ENCODE peak calls at places on chromosomes 5 and 9, in five cellular contexts. L is H1, G is NT2/D1, F is HepG2, Z is GM12878. Q is an unnamed sample.

GRCh38 chr5:101897914-101898313 is 398.2 kb downstream of the SLCO4C1 start:
- DNase-seq in G (no peak), L (no peak), F (no peak), Z (peak), Q (no peak)

GRCh38 chr5:32934529-32934928 is 223.4 kb downstream of the NPR3 start:
- DNase-seq in Z (no peak), L (no peak), F (no peak), G (no peak), Q (no peak)

GRCh38 chr9:135641745-135642144 is 2.4 kb upstream of the GLT6D1 start:
- DNase-seq in G (no peak), F (no peak), Z (no peak), L (no peak), Q (no peak)

GRCh38 chr5:125059255-125060050 is 313.0 kb upstream of the ZNF608 start:
- DNase-seq in L (no peak), F (no peak), Z (no peak), G (no peak), Q (no peak)

GRCh38 chr9:87665516-87665915 is 60.4 kb upstream of the CTSL start:
- DNase-seq in Z (no peak), F (no peak), G (no peak), L (no peak), Q (no peak)

GRCh38 chr5:146544232-146544631 is 28.2 kb upstream of the GPR151 start:
- DNase-seq in G (no peak), F (no peak), Z (no peak), L (no peak), Q (no peak)

GRCh38 chr9:92638621-92639101 is 31.3 kb downstream of the IPPK start:
- DNase-seq in F (no peak), L (no peak), Z (no peak), G (no peak), Q (no peak)

GRCh38 chr5:78899922-78900362 is 85.2 kb downstream of the ARSB start:
- DNase-seq in G (peak), L (peak), F (peak), Z (no peak), Q (peak)

GRCh38 chr5:67731886-67732285 is 483.7 kb upstream of the PIK3R1 start:
- DNase-seq in L (no peak), F (no peak), Z (no peak), G (no peak), Q (no peak)

GRCh38 chr5:86909461-86909881 is 291.7 kb downstream of the COX7C start:
- DNase-seq in G (no peak), F (no peak), Z (no peak), L (no peak), Q (no peak)

GRCh38 chr5:83817591-83817990 is 96.9 kb upstream of the HAPLN1 start:
- DNase-seq in F (no peak), L (no peak), Z (no peak), G (no peak), Q (no peak)

GRCh38 chr9:8622871-8623270 is 823.3 kb upstream of the DMAC1 start:
- DNase-seq in L (no peak), G (no peak), F (no peak), Z (no peak), Q (no peak)

GRCh38 chr5:132251220-132251725 is 6.2 kb upstream of the PDLIM4 start:
- DNase-seq in L (no peak), Z (no peak), F (no peak), G (no peak), Q (no peak)

GRCh38 chr5:154134499-154134898 is 56.0 kb upstream of the GALNT10 start:
- DNase-seq in Z (no peak), L (no peak), G (no peak), F (no peak), Q (no peak)

GRCh38 chr9:129138476-129139232 is 27.4 kb downstream of the PTPA start:
- DNase-seq in Z (no peak), G (no peak), L (no peak), F (no peak), Q (no peak)

GRCh38 chr9:86549434-86549833 is 195.2 kb upstream of the TUT7 start:
- DNase-seq in G (no peak), F (no peak), L (no peak), Z (no peak), Q (no peak)

GRCh38 chr9:134177624-134178393 is 13.4 kb upstream of the RNU6ATAC start:
- DNase-seq in G (no peak), Z (no peak), L (no peak), F (no peak), Q (no peak)

GRCh38 chr9:124371183-124371582 is 44.1 kb downstream of the PSMB7 start:
- DNase-seq in F (peak), L (no peak), G (no peak), Z (no peak), Q (no peak)

GRCh38 chr5:159181152-159181551 is 28.2 kb downstream of the RNF145 start:
- DNase-seq in L (no peak), F (no peak), Z (peak), G (no peak), Q (no peak)

GRCh38 chr9:131033269-131034224 is 24.6 kb downstream of the LAMC3 start:
- DNase-seq in L (no peak), Z (no peak), G (no peak), F (no peak), Q (no peak)

GRCh38 chr5:178277346-178277745 is 44.7 kb upstream of the PHYKPL start:
- DNase-seq in G (no peak), F (no peak), L (no peak), Z (no peak), Q (no peak)

GRCh38 chr5:112604741-112605390 is 132.8 kb upstream of the APC start:
- DNase-seq in L (no peak), Z (peak), F (peak), G (no peak), Q (no peak)

GRCh38 chr9:132244582-132245455 is 83.0 kb downstream of the NTNG2 start:
- DNase-seq in F (no peak), L (no peak), Z (no peak), G (no peak), Q (no peak)

GRCh38 chr5:77463905-77464304 is 28.2 kb downstream of the WDR41 start:
- DNase-seq in F (no peak), Z (no peak), L (no peak), G (no peak), Q (no peak)

GRCh38 chr5:174601937-174602336 is 122.4 kb upstream of the MSX2 start:
- DNase-seq in Z (no peak), L (peak), G (peak), F (no peak), Q (no peak)

GRCh38 chr5:50302815-50303490 is 138.1 kb downstream of the EMB start:
- DNase-seq in Z (no peak), G (no peak), L (no peak), F (no peak), Q (no peak)

GRCh38 chr9:95341262-95342011 is 23.9 kb upstream of the FANCC start:
- DNase-seq in L (no peak), F (no peak), Z (no peak), G (no peak), Q (no peak)

GRCh38 chr9:98062161-98062560 is 5.6 kb downstream of the NANS start:
- DNase-seq in G (no peak), L (no peak), F (no peak), Z (no peak), Q (no peak)

GRCh38 chr9:22201256-22201655 is 192.2 kb upstream of the CDKN2B start:
- DNase-seq in G (no peak), Z (no peak), F (no peak), L (no peak), Q (no peak)

GRCh38 chr9:87128844-87129493 is 181.7 kb upstream of the GAS1 start:
- DNase-seq in F (no peak), L (no peak), G (no peak), Z (no peak), Q (no peak)

GRCh38 chr9:105393576-105394344 is 54.1 kb upstream of the FSD1L start:
- DNase-seq in G (no peak), L (no peak), F (no peak), Z (no peak), Q (no peak)

GRCh38 chr9:106963684-106964083 is 100.7 kb downstream of the ZNF462 start:
- DNase-seq in Z (no peak), F (no peak), G (no peak), L (no peak), Q (no peak)

GRCh38 chr5:111308951-111309350 is 84.8 kb downstream of the CAMK4 start:
- DNase-seq in Z (no peak), L (peak), G (peak), F (no peak), Q (peak)

GRCh38 chr5:167050568-167051214 is 1240.8 kb upstream of the WWC1 start:
- DNase-seq in F (no peak), G (no peak), L (no peak), Z (no peak), Q (no peak)

GRCh38 chr9:76296561-76297276 is 97.5 kb downstream of the RFK start:
- DNase-seq in Z (no peak), G (no peak), F (no peak), L (no peak), Q (no peak)

GRCh38 chr5:147413266-147413665 is 96.6 kb downstream of the DPYSL3 start:
- DNase-seq in L (no peak), Z (no peak), F (no peak), G (no peak), Q (no peak)

GRCh38 chr9:91495450-91495849 is 71.8 kb upstream of the NFIL3 start:
- DNase-seq in G (no peak), Z (no peak), L (no peak), F (no peak), Q (no peak)
- TF ChIP-seq SUZ12 in G (no peak), Z (no peak), L (no peak), F (no peak), Q (no peak)

DNA sequence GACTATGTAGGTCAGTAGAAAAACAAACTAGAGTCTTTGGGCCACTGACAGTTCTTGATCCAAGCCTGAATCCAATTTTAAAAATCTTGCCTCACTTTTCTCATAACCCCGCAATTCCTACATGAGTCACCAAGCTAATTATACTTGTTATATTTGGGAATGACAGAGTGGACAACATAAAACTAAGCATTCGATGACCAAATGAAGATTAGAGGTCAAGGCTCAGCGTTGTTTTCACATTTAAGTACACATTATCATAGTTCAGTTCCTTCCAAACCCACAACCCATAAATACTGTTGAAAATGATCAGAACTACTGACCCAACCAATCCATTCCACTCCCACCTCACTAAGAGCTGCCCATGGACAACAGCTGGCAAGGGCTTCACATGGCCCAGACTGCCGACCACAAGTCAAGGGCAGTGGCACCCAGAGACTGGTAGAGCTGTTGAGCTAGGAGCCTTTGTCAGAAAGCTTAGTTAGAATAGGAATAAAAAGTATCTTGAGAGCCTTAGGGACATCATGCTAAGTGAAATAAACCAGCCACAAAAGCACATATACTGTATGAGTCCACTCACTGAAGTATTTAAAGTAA is 64.2 kb downstream of the MYO10 start:
- DNase-seq in Z (no peak), G (no peak), F (no peak), L (no peak), Q (no peak)
- TF ChIP-seq SUZ12 in Z (no peak), G (no peak), F (no peak), L (no peak), Q (no peak)

GRCh38 chr9:33419904-33420303 is 17.5 kb upstream of the AQP7 start:
- DNase-seq in G (no peak), F (no peak), Z (no peak), L (no peak), Q (no peak)

GRCh38 chr9:33414263-33414662 is 11.9 kb upstream of the AQP7 start:
- DNase-seq in Z (no peak), F (no peak), L (no peak), G (no peak), Q (no peak)

GRCh38 chr9:33418090-33418489 is 15.7 kb upstream of the AQP7 start:
- DNase-seq in Z (no peak), L (no peak), F (no peak), G (no peak), Q (no peak)

GRCh38 chr9:33415152-33416038 is 13.0 kb upstream of the AQP7 start:
- DNase-seq in F (peak), L (peak), G (peak), Z (peak), Q (peak)

DNA sequence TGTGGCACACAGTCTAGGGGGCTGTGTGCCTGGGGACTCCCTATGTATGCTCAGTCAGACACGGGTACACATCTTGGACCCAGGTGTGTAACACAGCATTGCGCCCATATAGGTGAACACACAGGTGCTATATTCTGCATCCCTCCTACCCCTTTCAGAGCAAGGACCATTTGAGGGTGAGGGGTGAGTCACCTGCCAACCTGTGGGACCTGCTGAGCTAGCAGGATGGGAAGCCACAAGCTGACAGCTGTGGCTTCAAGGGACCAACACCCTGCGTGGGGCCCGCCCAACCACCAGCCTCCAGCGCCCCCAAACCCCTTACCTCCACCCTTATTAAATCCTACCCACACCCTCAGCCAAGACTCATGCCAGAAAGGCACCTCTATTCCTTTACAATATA is 14.6 kb upstream of the AQP7 start:
- DNase-seq in F (no peak), Z (no peak), G (no peak), L (no peak), Q (peak)
- TF ChIP-seq SUZ12 in F (no peak), Z (no peak), G (no peak), L (no peak), Q (no peak)

DNA sequence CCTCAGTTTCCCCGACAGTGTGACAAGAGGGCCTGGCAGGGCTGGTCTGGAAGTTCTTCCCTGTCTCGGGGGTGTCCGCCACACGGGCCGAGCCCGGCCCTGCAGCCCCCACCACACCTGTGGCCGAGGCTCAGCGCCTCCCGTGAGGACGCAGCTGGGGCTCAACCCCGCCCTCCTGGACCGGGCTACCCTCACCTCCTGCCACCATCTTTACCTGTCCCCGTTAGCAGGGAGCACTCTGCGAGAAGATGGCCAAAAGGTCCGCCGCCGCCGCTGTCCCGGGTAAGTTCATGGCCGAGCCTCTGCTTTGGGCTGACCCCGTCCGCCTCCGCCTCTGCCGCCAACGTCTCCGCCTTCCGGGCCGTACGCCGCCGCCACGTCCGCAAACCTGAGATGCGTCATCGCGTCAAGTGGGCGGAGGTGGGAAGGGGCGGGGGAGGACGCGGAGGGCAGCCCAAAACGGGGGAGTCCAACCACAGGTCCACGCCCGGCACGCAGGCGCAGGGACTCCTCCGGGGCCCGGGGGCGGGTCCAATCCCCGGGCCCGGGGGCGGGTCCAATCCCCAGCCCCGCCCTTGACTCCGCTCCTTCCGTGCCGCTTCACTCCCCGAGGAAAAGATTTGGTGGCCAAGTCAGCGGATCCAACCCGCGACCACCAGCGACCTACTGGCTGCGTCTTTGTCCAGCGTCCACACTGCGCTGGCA is at the start of gene LYSMD3:
- DNase-seq in F (peak), G (peak), L (peak), Z (peak), Q (peak)
- TF ChIP-seq SUZ12 in F (no peak), G (no peak), L (no peak), Z (no peak), Q (no peak)

DNA sequence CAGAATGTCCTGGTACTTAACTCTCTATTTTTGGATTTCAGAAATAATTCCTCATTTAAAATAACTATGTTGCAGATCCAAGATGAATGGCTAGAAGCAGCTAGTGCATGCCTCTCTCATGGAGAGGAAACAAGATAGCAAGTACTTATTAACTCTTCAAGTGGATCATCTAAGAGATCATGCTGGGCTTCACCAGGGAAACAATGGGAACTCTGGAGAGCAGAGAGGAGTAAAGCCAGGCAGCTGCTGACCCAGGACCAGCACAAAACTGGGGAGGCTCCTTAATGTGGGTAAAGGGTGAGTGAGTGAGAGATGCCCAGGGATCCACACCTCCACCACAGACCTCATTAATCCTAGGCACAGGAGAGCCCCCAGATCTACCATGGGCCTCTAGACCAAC is 897.8 kb upstream of the ACO1 start:
- DNase-seq in Z (no peak), G (peak), L (no peak), F (no peak), Q (no peak)
- TF ChIP-seq SUZ12 in Z (no peak), G (no peak), L (no peak), F (no peak), Q (no peak)

Q was measured in HEK293T.